ENCODE peak calls at places on chromosomes 13 and 19, in five cellular contexts. One of them, this sample, is unnamed. For H3K4me1, the result is how much of the 10 kb centered on the place peaks cover.

GRCh38 chr13:70473912-70474311 is 365.7 kb upstream of the KLHL1 start:
- DNase-seq in mucosa of descending colon: no peak
- DNase-seq in hepatocyte: no peak
- DNase-seq in fibroblast of lung: no peak
- DNase-seq in colonic mucosa: no peak
- DNase-seq in this sample: no peak

GRCh38 chr13:45257638-45258338 is 56.9 kb upstream of the KCTD4 start:
- DNase-seq in colonic mucosa: no peak
- DNase-seq in mucosa of descending colon: no peak
- DNase-seq in hepatocyte: no peak
- DNase-seq in fibroblast of lung: peak
- DNase-seq in this sample: no peak

GRCh38 chr19:29478578-29479565 is 46.9 kb upstream of the VSTM2B start:
- DNase-seq in mucosa of descending colon: peak
- DNase-seq in fibroblast of lung: no peak
- DNase-seq in colonic mucosa: no peak
- DNase-seq in hepatocyte: peak
- DNase-seq in this sample: no peak

GRCh38 chr19:5125376-5125775 is 156.5 kb downstream of the KDM4B start:
- DNase-seq in colonic mucosa: no peak
- DNase-seq in fibroblast of lung: no peak
- DNase-seq in mucosa of descending colon: no peak
- DNase-seq in hepatocyte: no peak
- DNase-seq in this sample: no peak

GRCh38 chr19:53809518-53810186 is 14.5 kb downstream of the NLRP12 start:
- DNase-seq in fibroblast of lung: no peak
- DNase-seq in mucosa of descending colon: no peak
- DNase-seq in colonic mucosa: no peak
- DNase-seq in hepatocyte: no peak
- DNase-seq in this sample: no peak

GRCh38 chr13:91406619-91407018 is 8.2 kb downstream of the GPC5 start:
- DNase-seq in hepatocyte: peak
- DNase-seq in mucosa of descending colon: no peak
- DNase-seq in colonic mucosa: no peak
- DNase-seq in fibroblast of lung: peak
- DNase-seq in this sample: no peak

GRCh38 chr13:71087006-71087405 is 780.0 kb downstream of the DACH1 start:
- DNase-seq in fibroblast of lung: no peak
- DNase-seq in hepatocyte: no peak
- DNase-seq in colonic mucosa: no peak
- DNase-seq in mucosa of descending colon: no peak
- DNase-seq in this sample: no peak

GRCh38 chr13:31234729-31235128 is 35.0 kb downstream of the B3GLCT start:
- DNase-seq in hepatocyte: no peak
- DNase-seq in fibroblast of lung: no peak
- DNase-seq in mucosa of descending colon: no peak
- DNase-seq in colonic mucosa: no peak
- DNase-seq in this sample: peak

GRCh38 chr19:38392707-38393308 is 4.3 kb downstream of the SPRED3 start:
- DNase-seq in hepatocyte: peak
- DNase-seq in fibroblast of lung: peak
- DNase-seq in colonic mucosa: no peak
- DNase-seq in mucosa of descending colon: no peak
- DNase-seq in this sample: peak

GRCh38 chr13:75628811-75629210 is 7.3 kb upstream of the LMO7 start:
- DNase-seq in hepatocyte: peak
- DNase-seq in colonic mucosa: no peak
- DNase-seq in mucosa of descending colon: no peak
- DNase-seq in fibroblast of lung: no peak
- DNase-seq in this sample: no peak

GRCh38 chr19:34382471-34382870 is 17.5 kb downstream of the GPI start:
- DNase-seq in hepatocyte: no peak
- DNase-seq in colonic mucosa: no peak
- DNase-seq in fibroblast of lung: no peak
- DNase-seq in mucosa of descending colon: no peak
- DNase-seq in this sample: peak

GRCh38 chr19:55646889-55647731 is 902 bp upstream of the CCDC106 start:
- DNase-seq in colonic mucosa: no peak
- DNase-seq in fibroblast of lung: no peak
- DNase-seq in mucosa of descending colon: no peak
- DNase-seq in hepatocyte: no peak
- DNase-seq in this sample: peak

GRCh38 chr13:50456111-50456510 is 387.4 kb downstream of the DLEU7 start:
- DNase-seq in fibroblast of lung: peak
- DNase-seq in mucosa of descending colon: no peak
- DNase-seq in colonic mucosa: no peak
- DNase-seq in hepatocyte: no peak
- DNase-seq in this sample: no peak

GRCh38 chr13:48818495-48818961 is 157.2 kb upstream of the FNDC3A start:
- DNase-seq in fibroblast of lung: peak
- DNase-seq in colonic mucosa: no peak
- DNase-seq in mucosa of descending colon: no peak
- DNase-seq in hepatocyte: peak
- DNase-seq in this sample: peak

GRCh38 chr13:76349700-76350099 is 536.5 kb downstream of the KCTD12 start:
- DNase-seq in fibroblast of lung: no peak
- DNase-seq in mucosa of descending colon: no peak
- DNase-seq in hepatocyte: no peak
- DNase-seq in colonic mucosa: no peak
- DNase-seq in this sample: no peak

GRCh38 chr13:39943711-39944110 is 288.2 kb downstream of the COG6 start:
- DNase-seq in mucosa of descending colon: no peak
- DNase-seq in colonic mucosa: no peak
- DNase-seq in hepatocyte: no peak
- DNase-seq in fibroblast of lung: peak
- DNase-seq in this sample: no peak

GRCh38 chr13:23466144-23467002 is 32.9 kb upstream of the SACS start:
- DNase-seq in colonic mucosa: peak
- DNase-seq in hepatocyte: peak
- DNase-seq in fibroblast of lung: peak
- DNase-seq in mucosa of descending colon: peak
- DNase-seq in this sample: peak

GRCh38 chr13:67383358-67383757 is 153.2 kb upstream of the PCDH9 start:
- DNase-seq in colonic mucosa: no peak
- DNase-seq in hepatocyte: peak
- DNase-seq in fibroblast of lung: peak
- DNase-seq in mucosa of descending colon: no peak
- DNase-seq in this sample: no peak

GRCh38 chr13:38417727-38418126 is 68.1 kb downstream of the UFM1 start:
- DNase-seq in colonic mucosa: no peak
- DNase-seq in mucosa of descending colon: no peak
- DNase-seq in hepatocyte: peak
- DNase-seq in fibroblast of lung: no peak
- DNase-seq in this sample: no peak

GRCh38 chr19:40553885-40554857 is 22.5 kb upstream of the SHKBP1 start:
- DNase-seq in fibroblast of lung: no peak
- DNase-seq in mucosa of descending colon: peak
- DNase-seq in hepatocyte: no peak
- DNase-seq in colonic mucosa: no peak
- DNase-seq in this sample: peak

GRCh38 chr13:23979361-23980159 is 82.3 kb upstream of the C1QTNF9B start:
- DNase-seq in hepatocyte: peak
- DNase-seq in colonic mucosa: peak
- DNase-seq in mucosa of descending colon: peak
- DNase-seq in fibroblast of lung: peak
- DNase-seq in this sample: peak

GRCh38 chr19:948842-949496 is 23.1 kb downstream of the ARID3A start:
- DNase-seq in fibroblast of lung: no peak
- DNase-seq in colonic mucosa: no peak
- DNase-seq in mucosa of descending colon: peak
- DNase-seq in hepatocyte: peak
- DNase-seq in this sample: no peak

GRCh38 chr19:7098701-7099596 is 29.4 kb downstream of the ZNF557 start:
- DNase-seq in mucosa of descending colon: peak
- DNase-seq in fibroblast of lung: peak
- DNase-seq in colonic mucosa: peak
- DNase-seq in hepatocyte: peak
- DNase-seq in this sample: peak

GRCh38 chr13:47962237-47962636 is 38.8 kb downstream of the SUCLA2 start:
- DNase-seq in mucosa of descending colon: no peak
- DNase-seq in hepatocyte: no peak
- DNase-seq in colonic mucosa: no peak
- DNase-seq in fibroblast of lung: no peak
- DNase-seq in this sample: no peak

GRCh38 chr13:24827799-24828198 is 63.8 kb downstream of the RNF17 start:
- DNase-seq in fibroblast of lung: no peak
- DNase-seq in colonic mucosa: no peak
- DNase-seq in hepatocyte: no peak
- DNase-seq in mucosa of descending colon: no peak
- DNase-seq in this sample: no peak

GRCh38 chr19:35088514-35088913 is 27.1 kb upstream of the FXYD3 start:
- DNase-seq in fibroblast of lung: peak
- DNase-seq in mucosa of descending colon: no peak
- DNase-seq in colonic mucosa: no peak
- DNase-seq in hepatocyte: peak
- DNase-seq in this sample: peak

GRCh38 chr19:12938054-12938535 is 314 bp upstream of the CALR start:
- DNase-seq in mucosa of descending colon: peak
- DNase-seq in hepatocyte: peak
- DNase-seq in fibroblast of lung: peak
- DNase-seq in colonic mucosa: peak
- DNase-seq in this sample: peak
- H3K4me1 ChIP-seq in mucosa of descending colon: under half
- H3K4me1 ChIP-seq in hepatocyte: under half
- H3K4me1 ChIP-seq in fibroblast of lung: under half
- H3K4me1 ChIP-seq in colonic mucosa: under half
- H3K4me1 ChIP-seq in this sample: under half

GRCh38 chr13:43360196-43360595 is 336.8 kb downstream of the DNAJC15 start:
- DNase-seq in fibroblast of lung: no peak
- DNase-seq in hepatocyte: no peak
- DNase-seq in colonic mucosa: no peak
- DNase-seq in mucosa of descending colon: no peak
- DNase-seq in this sample: no peak
- H3K4me1 ChIP-seq in fibroblast of lung: under half
- H3K4me1 ChIP-seq in hepatocyte: under half
- H3K4me1 ChIP-seq in colonic mucosa: under half
- H3K4me1 ChIP-seq in mucosa of descending colon: under half
- H3K4me1 ChIP-seq in this sample: under half

DNA sequence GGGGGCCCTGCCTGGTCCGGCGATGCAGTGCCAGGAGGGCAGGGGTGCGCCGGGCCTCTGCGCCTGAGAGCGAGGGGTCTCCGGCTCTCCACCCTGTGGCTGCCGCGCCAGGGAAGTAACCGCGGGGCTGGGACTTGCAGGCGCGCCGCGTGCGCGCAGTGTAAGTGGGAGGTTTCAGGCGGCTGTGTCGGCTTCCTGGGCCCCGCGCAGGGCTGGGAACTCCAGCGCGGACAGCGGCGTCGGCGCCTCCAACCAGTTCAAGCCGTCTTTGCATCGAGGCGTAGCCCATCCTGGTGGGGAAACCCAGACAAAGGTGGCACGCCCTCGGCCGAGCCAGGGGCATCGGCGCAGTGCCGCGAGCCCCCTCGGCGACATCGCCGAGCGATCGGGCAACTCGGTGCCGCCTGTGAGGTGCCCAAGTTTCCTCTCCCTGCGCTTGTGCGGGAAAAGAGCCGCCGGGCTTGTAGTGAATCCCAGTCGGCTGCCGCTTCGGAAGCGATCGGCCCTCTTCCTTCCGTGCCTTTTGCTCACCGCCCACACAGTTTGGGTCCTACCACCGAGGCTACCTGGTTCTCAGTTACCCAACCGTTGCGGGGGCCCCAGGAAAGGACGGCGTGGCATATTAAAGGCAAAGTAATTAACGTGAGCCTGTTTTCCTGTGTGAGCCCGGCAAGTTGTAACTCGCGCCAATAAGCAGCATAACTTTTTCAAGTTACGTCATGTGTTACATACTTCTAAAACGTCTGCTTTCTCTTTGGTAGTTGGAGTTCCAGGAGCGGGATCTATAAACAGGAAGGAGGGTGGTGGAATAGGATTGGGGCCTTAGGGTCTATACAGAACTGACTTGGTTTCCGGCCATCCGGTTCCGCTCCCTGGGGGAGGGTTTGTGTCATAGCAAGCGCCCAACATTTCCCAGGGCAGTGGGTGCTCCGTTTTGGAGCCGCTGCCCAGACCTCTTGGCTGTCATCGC is 1.2 kb downstream of the LRCH1 start:
- DNase-seq in fibroblast of lung: peak
- DNase-seq in hepatocyte: peak
- DNase-seq in mucosa of descending colon: peak
- DNase-seq in colonic mucosa: peak
- DNase-seq in this sample: peak
- H3K4me1 ChIP-seq in fibroblast of lung: under half
- H3K4me1 ChIP-seq in hepatocyte: under half
- H3K4me1 ChIP-seq in mucosa of descending colon: under half
- H3K4me1 ChIP-seq in colonic mucosa: under half
- H3K4me1 ChIP-seq in this sample: under half

DNA sequence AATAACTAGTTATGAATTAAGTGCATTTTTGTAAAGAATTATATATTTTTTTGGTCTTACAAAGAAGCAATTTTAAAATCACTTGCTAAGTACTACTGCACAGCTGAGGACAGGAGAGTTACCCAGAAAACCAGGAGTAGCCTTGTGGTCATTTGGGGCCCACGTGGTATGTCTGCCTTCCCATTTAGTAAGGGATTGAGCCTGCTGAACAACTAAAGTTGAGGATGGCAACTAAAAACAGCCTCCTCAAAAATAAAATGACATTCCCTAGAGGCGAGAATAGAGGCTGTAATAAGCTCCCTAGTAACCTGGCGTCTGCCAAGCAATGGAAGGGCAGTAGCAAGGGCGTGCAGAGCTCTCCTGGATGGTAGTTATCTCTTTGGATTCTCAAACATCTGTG is 36.3 kb downstream of the DOCK9 start:
- DNase-seq in colonic mucosa: no peak
- DNase-seq in fibroblast of lung: no peak
- DNase-seq in hepatocyte: no peak
- DNase-seq in mucosa of descending colon: no peak
- DNase-seq in this sample: no peak
- H3K4me1 ChIP-seq in colonic mucosa: under half
- H3K4me1 ChIP-seq in fibroblast of lung: under half
- H3K4me1 ChIP-seq in hepatocyte: under half
- H3K4me1 ChIP-seq in mucosa of descending colon: under half
- H3K4me1 ChIP-seq in this sample: under half

GRCh38 chr19:50001158-50001557 is 24.0 kb downstream of the VRK3 start:
- DNase-seq in fibroblast of lung: no peak
- DNase-seq in hepatocyte: no peak
- DNase-seq in colonic mucosa: no peak
- DNase-seq in mucosa of descending colon: no peak
- DNase-seq in this sample: no peak
- H3K4me1 ChIP-seq in fibroblast of lung: under half
- H3K4me1 ChIP-seq in hepatocyte: under half
- H3K4me1 ChIP-seq in colonic mucosa: under half
- H3K4me1 ChIP-seq in mucosa of descending colon: under half
- H3K4me1 ChIP-seq in this sample: under half

GRCh38 chr13:46586766-46587509 is 34.0 kb downstream of the LRCH1 start:
- DNase-seq in fibroblast of lung: peak
- DNase-seq in hepatocyte: no peak
- DNase-seq in colonic mucosa: no peak
- DNase-seq in mucosa of descending colon: no peak
- DNase-seq in this sample: no peak
- H3K4me1 ChIP-seq in fibroblast of lung: under half
- H3K4me1 ChIP-seq in hepatocyte: under half
- H3K4me1 ChIP-seq in colonic mucosa: under half
- H3K4me1 ChIP-seq in mucosa of descending colon: under half
- H3K4me1 ChIP-seq in this sample: under half

DNA sequence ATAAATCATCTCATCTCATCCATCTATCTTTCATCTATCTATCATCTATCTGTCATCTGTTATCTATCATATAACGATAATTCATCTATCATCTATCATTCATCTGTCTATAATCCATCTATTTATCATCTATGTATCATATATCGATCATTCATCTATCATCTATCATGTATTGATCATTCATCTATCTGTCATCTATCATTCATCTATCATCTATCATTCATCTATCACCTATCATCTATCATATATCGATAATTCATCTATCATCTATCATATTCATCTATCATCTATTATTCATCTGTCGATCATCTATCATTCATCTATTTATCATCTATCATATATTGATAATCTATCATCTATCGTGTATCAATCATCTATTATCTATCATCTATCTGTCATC is 100.4 kb upstream of the ZNF492 start:
- DNase-seq in mucosa of descending colon: no peak
- DNase-seq in colonic mucosa: no peak
- DNase-seq in hepatocyte: no peak
- DNase-seq in fibroblast of lung: no peak
- DNase-seq in this sample: no peak
- H3K4me1 ChIP-seq in mucosa of descending colon: under half
- H3K4me1 ChIP-seq in colonic mucosa: under half
- H3K4me1 ChIP-seq in hepatocyte: under half
- H3K4me1 ChIP-seq in fibroblast of lung: under half
- H3K4me1 ChIP-seq in this sample: under half

This sample was measured in osteoblast.